ENCODE peak calls at places on chromosomes 6 and 20, in nine cellular contexts. D is heart left ventricle, M is MM.1S, H is SJSA1, L is adrenal gland, B is right cardiac atrium, E is left ventricle myocardium inferior, F is pancreas, P is breast epithelium. Q is an unnamed sample. For H3K4me1, the result is how much of the 10 kb centered on the place peaks cover.

GRCh38 chr20:51473771-51474170 is 68.7 kb downstream of the NFATC2 start:
- DNase-seq in P (no peak), L (no peak), M (no peak), E (no peak), H (no peak), D (no peak), F (no peak), B (no peak), Q (no peak)

GRCh38 chr6:56652231-56652630 is 9.5 kb upstream of the DST start:
- DNase-seq in B (no peak), D (no peak), P (no peak), E (no peak), L (no peak), H (peak), M (no peak), F (no peak), Q (no peak)

GRCh38 chr6:13355969-13356368 is 27.6 kb upstream of the TBC1D7 start:
- DNase-seq in F (no peak), E (no peak), H (no peak), P (no peak), M (peak), B (no peak), D (no peak), L (no peak), Q (no peak)

GRCh38 chr20:60361761-60362410 is 403.7 kb downstream of the CDH26 start:
- DNase-seq in P (no peak), L (no peak), B (no peak), M (no peak), H (no peak), D (no peak), E (no peak), F (no peak), Q (no peak)

GRCh38 chr6:46042355-46042999 is 26.8 kb upstream of the CLIC5 start:
- DNase-seq in B (no peak), F (no peak), P (no peak), M (peak), E (peak), L (no peak), D (no peak), H (peak), Q (no peak)

GRCh38 chr6:122020588-122021271 is 378.7 kb upstream of the HSF2 start:
- DNase-seq in M (no peak), P (no peak), F (no peak), D (no peak), E (no peak), L (no peak), B (no peak), H (no peak), Q (no peak)

GRCh38 chr6:39365281-39366074 is 43.0 kb upstream of the KCNK16 start:
- DNase-seq in P (no peak), F (no peak), B (no peak), H (peak), M (no peak), L (peak), E (no peak), D (no peak), Q (no peak)

GRCh38 chr6:163536770-163537169 is 122.3 kb downstream of the QKI start:
- DNase-seq in B (no peak), F (no peak), P (no peak), M (no peak), E (no peak), L (no peak), H (peak), D (no peak), Q (no peak)

GRCh38 chr20:652611-653109 is 340 bp downstream of the SRXN1 start:
- DNase-seq in F (peak), E (no peak), L (peak), M (peak), D (peak), H (peak), P (no peak), B (no peak), Q (peak)

GRCh38 chr20:46931699-46932098 is 37.1 kb downstream of the EYA2 start:
- DNase-seq in P (no peak), H (no peak), D (no peak), B (no peak), E (no peak), L (no peak), M (no peak), F (no peak), Q (no peak)

GRCh38 chr20:32189691-32190607 is 17.6 kb downstream of the PLAGL2 start:
- DNase-seq in E (peak), H (peak), L (peak), B (peak), D (peak), P (no peak), M (no peak), F (no peak), Q (peak)

GRCh38 chr20:46040902-46041535 is 12.0 kb downstream of the SLC12A5 start:
- DNase-seq in H (no peak), P (no peak), B (no peak), M (peak), E (no peak), D (no peak), F (no peak), L (peak), Q (no peak)

GRCh38 chr20:37879003-37879599 is 23.8 kb upstream of the VSTM2L start:
- DNase-seq in L (no peak), H (no peak), M (no peak), E (no peak), P (no peak), B (no peak), D (no peak), F (no peak), Q (no peak)

GRCh38 chr20:12535770-12536169 is 473.0 kb upstream of the SPTLC3 start:
- DNase-seq in B (no peak), F (no peak), D (no peak), E (no peak), P (no peak), M (no peak), L (no peak), H (no peak), Q (no peak)

GRCh38 chr20:22232923-22233322 is 351.4 kb downstream of the FOXA2 start:
- DNase-seq in F (no peak), M (peak), L (no peak), P (no peak), H (no peak), E (no peak), D (no peak), B (no peak), Q (no peak)

GRCh38 chr6:3938715-3939376 is 89.7 kb downstream of the FAM50B start:
- DNase-seq in F (no peak), M (no peak), D (no peak), H (no peak), B (no peak), L (no peak), E (no peak), P (no peak), Q (no peak)

GRCh38 chr20:36122931-36123288 is 31.6 kb upstream of the EPB41L1 start:
- DNase-seq in D (no peak), M (no peak), E (no peak), L (no peak), H (no peak), F (no peak), B (no peak), P (no peak), Q (no peak)

GRCh38 chr6:134875367-134875766 is 74.5 kb downstream of the ALDH8A1 start:
- DNase-seq in D (no peak), L (no peak), B (no peak), F (no peak), M (no peak), E (no peak), H (no peak), P (no peak), Q (no peak)

GRCh38 chr6:111534366-111534765 is 51.3 kb upstream of the REV3L start:
- DNase-seq in E (peak), F (peak), M (no peak), P (peak), D (peak), B (peak), H (no peak), L (peak), Q (no peak)

GRCh38 chr20:25750765-25751696 is 54.4 kb upstream of the ZNF337 start:
- DNase-seq in L (peak), E (peak), M (peak), B (peak), P (no peak), F (peak), H (no peak), D (no peak), Q (peak)

GRCh38 chr20:60819511-60819910 is 432.6 kb upstream of the CDH4 start:
- DNase-seq in L (no peak), F (no peak), E (no peak), M (no peak), H (no peak), D (no peak), B (no peak), P (no peak), Q (no peak)

GRCh38 chr6:25027221-25027916 is 91.6 kb upstream of the RIPOR2 start:
- DNase-seq in E (no peak), B (no peak), D (no peak), P (no peak), M (peak), L (no peak), H (no peak), F (no peak), Q (no peak)

GRCh38 chr6:161476711-161477110 is 202.8 kb upstream of the AGPAT4 start:
- DNase-seq in E (no peak), F (no peak), D (peak), B (no peak), L (no peak), P (peak), H (no peak), M (no peak), Q (no peak)

GRCh38 chr6:18171861-18172260 is 16.6 kb downstream of the KDM1B start:
- DNase-seq in P (no peak), L (no peak), B (no peak), D (no peak), F (no peak), H (no peak), E (no peak), M (no peak), Q (no peak)

GRCh38 chr20:18587665-18588553 is at the start of gene DTD1:
- DNase-seq in H (peak), D (peak), M (peak), E (peak), F (peak), B (peak), P (peak), L (peak), Q (peak)

GRCh38 chr6:117265425-117266266 is at the start of gene VGLL2:
- DNase-seq in E (peak), L (peak), F (peak), B (peak), M (peak), P (no peak), D (peak), H (peak), Q (peak)

GRCh38 chr20:10109621-10110020 is 74.8 kb downstream of the ANKEF1 start:
- DNase-seq in H (no peak), E (no peak), P (no peak), B (no peak), F (no peak), D (no peak), M (no peak), L (no peak), Q (no peak)

GRCh38 chr20:8780926-8781325 is 288.0 kb upstream of the PLCB4 start:
- DNase-seq in H (no peak), D (no peak), E (no peak), M (no peak), B (no peak), P (no peak), F (no peak), L (no peak), Q (no peak)

GRCh38 chr20:51768759-51769517 is 748 bp upstream of the ATP9A start:
- DNase-seq in B (peak), F (no peak), P (no peak), M (no peak), D (no peak), E (no peak), L (no peak), H (no peak), Q (peak)

GRCh38 chr6:79810878-79811277 is 136.5 kb downstream of the ELOVL4 start:
- DNase-seq in L (no peak), B (no peak), M (no peak), F (no peak), P (no peak), D (no peak), H (no peak), E (no peak), Q (no peak)

GRCh38 chr6:135498178-135498841 is 770 bp upstream of the AHI1 start:
- DNase-seq in H (peak), M (peak), F (peak), P (peak), E (peak), B (peak), L (peak), D (peak), Q (peak)

GRCh38 chr6:138509371-138509770 is 10.1 kb upstream of the NHSL1 start:
- DNase-seq in P (peak), D (no peak), L (peak), M (peak), E (peak), H (peak), F (no peak), B (peak), Q (peak)

GRCh38 chr6:25980935-25981334 is 18.3 kb downstream of the TRIM38 start:
- DNase-seq in B (no peak), F (no peak), E (no peak), H (no peak), D (no peak), L (no peak), P (no peak), M (no peak), Q (no peak)

GRCh38 chr6:43608310-43608763 is 20.7 kb downstream of the GTPBP2 start:
- DNase-seq in H (peak), P (no peak), D (peak), E (peak), L (peak), M (peak), F (no peak), B (no peak), Q (no peak)

GRCh38 chr20:4511776-4512175 is 209.9 kb upstream of the PRND start:
- DNase-seq in M (no peak), P (no peak), L (no peak), H (no peak), F (no peak), B (no peak), D (no peak), E (no peak), Q (no peak)

GRCh38 chr20:36855241-36855657 is 20.7 kb upstream of the TLDC2 start:
- DNase-seq in F (no peak), B (no peak), L (no peak), D (no peak), M (no peak), H (no peak), P (no peak), E (no peak), Q (peak)

GRCh38 chr6:43405354-43405753 is 22.0 kb upstream of the ABCC10 start:
- DNase-seq in B (no peak), F (no peak), D (no peak), L (peak), E (no peak), P (no peak), M (no peak), H (no peak), Q (no peak)

GRCh38 chr6:41644297-41644879 is 6.1 kb downstream of the MDFI start:
- DNase-seq in D (no peak), E (no peak), P (no peak), H (no peak), B (no peak), F (no peak), M (no peak), L (no peak), Q (no peak)

DNA sequence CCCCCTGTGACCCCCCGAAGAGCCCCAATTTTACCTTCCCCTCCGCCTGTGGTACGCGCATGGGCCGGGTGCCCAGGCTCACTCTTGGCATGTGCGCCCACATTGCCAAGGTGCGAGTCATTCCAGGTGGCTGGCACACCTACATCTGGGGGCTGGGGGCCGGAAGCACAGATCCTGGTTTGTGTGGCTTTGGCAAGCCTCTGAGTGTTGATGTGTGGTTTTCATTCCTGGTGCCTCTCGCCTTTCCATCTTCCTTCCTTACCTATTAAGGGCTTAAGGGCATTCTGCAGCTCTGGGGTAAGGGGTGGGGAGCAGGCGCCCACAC is 380 bp upstream of the RNF39 start:
- DNase-seq in F (peak), D (no peak), L (peak), E (no peak), P (peak), M (no peak), H (no peak), B (peak), Q (no peak)
- H3K4me3 ChIP-seq in F (no peak), D (no peak), L (no peak), E (no peak), P (peak), M (no peak), H (no peak), B (no peak), Q (no peak)

GRCh38 chr6:108735991-108736345 is 112.3 kb upstream of the ARMC2 start:
- DNase-seq in M (no peak), E (no peak), H (no peak), D (no peak), L (no peak), F (no peak), P (no peak), B (no peak), Q (no peak)
- H3K4me1 ChIP-seq in M (under half), E (under half), H (under half), D (under half), L (under half), F (under half), P (under half), B (under half), Q (under half)

GRCh38 chr20:2692886-2693285 is 306 bp downstream of the EBF4 start:
- DNase-seq in F (no peak), H (no peak), B (no peak), M (no peak), D (no peak), E (no peak), L (no peak), P (no peak), Q (no peak)
- H3K4me3 ChIP-seq in F (peak), H (peak), B (peak), M (no peak), D (no peak), E (peak), L (no peak), P (peak), Q (peak)

GRCh38 chr6:158018370-158018771 is 36.7 kb downstream of the SYNJ2 start:
- DNase-seq in M (no peak), F (no peak), P (no peak), B (peak), H (no peak), D (no peak), L (no peak), E (peak), Q (no peak)
- H3K4me1 ChIP-seq in M (under half), F (under half), P (under half), B (under half), H (under half), D (under half), L (under half), E (under half), Q (under half)

GRCh38 chr6:110040716-110041115 is 62.6 kb downstream of the GPR6 start:
- DNase-seq in E (no peak), M (no peak), P (no peak), D (no peak), H (no peak), F (no peak), L (no peak), B (no peak), Q (no peak)

GRCh38 chr6:110041149-110041548 is 63.0 kb downstream of the GPR6 start:
- DNase-seq in M (no peak), B (no peak), P (no peak), E (no peak), D (no peak), L (no peak), F (no peak), H (no peak), Q (no peak)

GRCh38 chr6:110039364-110039995 is 61.4 kb downstream of the GPR6 start:
- DNase-seq in D (peak), M (peak), L (peak), P (peak), H (peak), E (peak), F (peak), B (peak), Q (peak)

GRCh38 chr6:110041830-110042229 is 63.7 kb downstream of the GPR6 start:
- DNase-seq in B (no peak), D (no peak), E (no peak), M (no peak), F (no peak), H (no peak), L (no peak), P (no peak), Q (no peak)

GRCh38 chr6:110039996-110040383 is 61.9 kb downstream of the GPR6 start:
- DNase-seq in P (no peak), H (no peak), D (no peak), B (no peak), L (no peak), F (no peak), E (no peak), M (peak), Q (no peak)
- H3K4me3 ChIP-seq in P (peak), H (no peak), D (no peak), B (peak), L (no peak), F (no peak), E (peak), M (peak), Q (no peak)

DNA sequence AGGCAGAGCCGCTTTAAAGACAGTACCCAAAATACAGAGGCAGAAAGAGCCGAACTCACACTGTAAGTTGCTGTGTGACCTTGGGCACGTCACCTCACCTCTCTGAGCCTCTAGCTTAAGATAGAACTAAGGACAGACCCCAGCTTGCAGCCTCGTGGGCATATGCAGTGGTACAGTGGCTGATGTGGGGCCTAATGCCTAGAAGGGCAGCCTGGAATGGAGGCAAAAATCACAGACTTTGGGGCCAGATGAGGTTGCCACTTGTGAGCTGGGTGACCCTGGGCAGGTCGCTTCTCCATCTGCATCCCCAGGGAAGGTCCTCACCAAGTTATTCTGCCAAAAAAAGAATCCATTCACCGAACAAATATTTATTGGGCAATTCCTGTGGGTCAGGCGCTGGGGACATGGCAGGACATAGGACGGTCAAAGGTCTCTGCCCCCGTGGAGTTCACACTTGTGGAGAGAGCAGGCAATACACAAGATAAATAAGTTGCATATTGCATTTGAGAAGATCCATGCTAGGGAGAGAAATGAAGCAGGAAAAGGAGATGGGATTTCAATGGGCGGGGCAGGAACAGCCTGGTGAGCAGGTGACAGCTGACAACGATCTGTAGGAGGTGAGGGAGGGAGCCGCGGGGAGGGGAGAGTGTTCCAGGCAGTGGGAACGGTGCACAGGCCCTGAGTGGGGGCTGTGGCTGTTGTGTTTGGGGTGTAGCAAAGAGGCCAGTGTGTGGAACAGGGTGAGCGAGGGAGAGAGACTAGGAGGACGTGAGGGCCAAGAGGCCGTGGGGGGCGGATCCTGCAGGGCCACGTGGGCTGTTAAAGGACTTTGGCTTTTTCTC is 115.2 kb downstream of the CEBPB start:
- DNase-seq in D (no peak), L (peak), P (no peak), E (no peak), F (no peak), M (no peak), B (no peak), H (no peak), Q (peak)
- H3K4me1 ChIP-seq in D (under half), L (half or more), P (under half), E (half or more), F (under half), M (under half), B (under half), H (under half), Q (under half)

GRCh38 chr6:10522929-10523573 is 1.9 kb downstream of the GCNT2 start:
- DNase-seq in F (no peak), E (no peak), D (no peak), B (peak), P (no peak), M (no peak), L (no peak), H (no peak), Q (no peak)
- H3K4me3 ChIP-seq in F (no peak), E (peak), D (peak), B (no peak), P (no peak), M (no peak), L (no peak), H (no peak), Q (no peak)

DNA sequence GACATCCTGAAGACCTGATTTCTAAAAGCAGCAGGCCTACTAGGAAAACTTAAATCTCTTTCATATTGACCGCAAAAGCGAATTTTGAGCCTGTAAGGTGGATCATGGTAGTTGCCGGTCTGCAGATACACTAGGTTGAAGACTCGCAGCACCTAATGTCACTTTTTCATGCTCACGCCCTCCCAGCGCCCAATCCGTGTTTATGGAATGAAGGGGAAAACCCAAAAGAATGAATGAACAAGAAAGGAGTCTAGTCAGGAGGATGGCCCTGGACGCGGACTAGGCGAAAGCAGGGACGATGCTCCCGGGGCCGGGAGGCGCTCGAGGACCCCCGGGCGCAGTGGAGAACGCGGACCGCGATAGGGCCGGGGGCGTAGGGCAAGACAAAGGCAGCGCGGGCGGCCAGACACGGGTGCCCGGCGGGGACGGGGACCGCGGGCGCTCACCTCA is 826 bp downstream of the GCLC start:
- DNase-seq in P (no peak), L (peak), B (no peak), M (peak), F (no peak), D (no peak), H (peak), E (no peak), Q (no peak)
- H3K4me1 ChIP-seq in P (under half), L (under half), B (under half), M (under half), F (under half), D (under half), H (half or more), E (half or more), Q (under half)